ENCODE peak calls at places on chromosome 14, in four cellular contexts. R is heart left ventricle, E is upper lobe of right lung, D is tibial nerve. U is an unnamed sample. For H3K36me3 and H3K27me3, the result is how much of the 10 kb centered on the place peaks cover.

GRCh38 chr14:67584931-67585330 is 15.1 kb downstream of the PIGH start:
- DNase-seq in D (no peak), R (no peak), E (no peak), U (no peak)

GRCh38 chr14:90521121-90521929 is 124.5 kb downstream of the CALM1 start:
- DNase-seq in E (no peak), R (peak), D (no peak), U (no peak)

GRCh38 chr14:20412422-20412821 is 879 bp downstream of the TEP1 start:
- DNase-seq in E (no peak), R (no peak), D (no peak), U (no peak)

GRCh38 chr14:35114036-35114435 is 7.8 kb downstream of the PPP2R3C start:
- DNase-seq in D (no peak), R (no peak), E (no peak), U (no peak)

GRCh38 chr14:74573421-74574091 is 38.5 kb downstream of the LTBP2 start:
- DNase-seq in R (no peak), E (no peak), D (no peak), U (no peak)

GRCh38 chr14:76081642-76082041 is 70.1 kb upstream of the GPATCH2L start:
- DNase-seq in D (no peak), R (no peak), E (no peak), U (no peak)

GRCh38 chr14:22839159-22839779 is 2.9 kb downstream of the MMP14 start:
- DNase-seq in R (no peak), D (no peak), E (no peak), U (no peak)

GRCh38 chr14:61696753-61697318 is 1.5 kb downstream of the HIF1A start:
- DNase-seq in E (no peak), D (no peak), R (no peak), U (no peak)

GRCh38 chr14:102020058-102020971 is 55.9 kb downstream of the DYNC1H1 start:
- DNase-seq in D (no peak), E (no peak), R (no peak), U (no peak)

GRCh38 chr14:78606111-78606510 is 435.9 kb downstream of the NRXN3 start:
- DNase-seq in R (no peak), D (no peak), E (no peak), U (no peak)

GRCh38 chr14:74018704-74019407 is at the start of the genes BBOF1 and ENTPD5:
- DNase-seq in E (peak), D (peak), R (peak), U (peak)

GRCh38 chr14:88955470-88955869 is 131.0 kb downstream of the TTC8 start:
- DNase-seq in D (no peak), R (no peak), E (no peak), U (no peak)

GRCh38 chr14:74255281-74255680 is 16.0 kb downstream of the VSX2 start:
- DNase-seq in R (no peak), D (no peak), E (no peak), U (no peak)

GRCh38 chr14:34710744-34711143 is 3.6 kb downstream of the CFL2 start:
- DNase-seq in E (no peak), D (no peak), R (no peak), U (no peak)

GRCh38 chr14:50031534-50032313 is 84.6 kb downstream of the VCPKMT start:
- DNase-seq in D (peak), R (no peak), E (no peak), U (no peak)

GRCh38 chr14:51167587-51168219 is 72.3 kb upstream of the TMX1 start:
- DNase-seq in D (peak), R (no peak), E (no peak), U (no peak)

GRCh38 chr14:105919458-105920150 is 393.2 kb downstream of the TMEM121 start:
- DNase-seq in E (peak), D (no peak), R (no peak), U (no peak)
- H3K4me3 ChIP-seq in E (no peak), D (no peak), R (no peak), U (no peak)

GRCh38 chr14:65728604-65729003 is 316.1 kb downstream of the FUT8 start:
- DNase-seq in E (no peak), D (no peak), R (no peak), U (no peak)

GRCh38 chr14:65729547-65729946 is 317.0 kb downstream of the FUT8 start:
- DNase-seq in D (no peak), R (no peak), E (no peak), U (no peak)

GRCh38 chr14:65732112-65732511 is 319.6 kb downstream of the FUT8 start:
- DNase-seq in D (no peak), R (no peak), E (no peak), U (no peak)
- H3K36me3 ChIP-seq in D (under half), R (under half), E (under half), U (under half)

GRCh38 chr14:93888995-93889394 is 38.1 kb upstream of the FAM181A start:
- DNase-seq in E (no peak), D (no peak), R (no peak), U (no peak)
- H3K27me3 ChIP-seq in E (under half), D (under half), R (under half), U (under half)

GRCh38 chr14:99034711-99035171 is 237.3 kb downstream of the BCL11B start:
- DNase-seq in D (no peak), E (no peak), R (no peak), U (no peak)
- H3K4me3 ChIP-seq in D (no peak), E (no peak), R (no peak), U (no peak)

GRCh38 chr14:95130545-95130944 is 26.8 kb downstream of the DICER1 start:
- DNase-seq in R (no peak), E (no peak), D (no peak), U (no peak)
- H3K36me3 ChIP-seq in R (half or more), E (under half), D (under half), U (under half)

GRCh38 chr14:100896369-100897060 is 7.0 kb downstream of the RTL1 start:
- DNase-seq in D (no peak), E (peak), R (no peak), U (no peak)
- H3K27me3 ChIP-seq in D (under half), E (half or more), R (under half), U (under half)

DNA sequence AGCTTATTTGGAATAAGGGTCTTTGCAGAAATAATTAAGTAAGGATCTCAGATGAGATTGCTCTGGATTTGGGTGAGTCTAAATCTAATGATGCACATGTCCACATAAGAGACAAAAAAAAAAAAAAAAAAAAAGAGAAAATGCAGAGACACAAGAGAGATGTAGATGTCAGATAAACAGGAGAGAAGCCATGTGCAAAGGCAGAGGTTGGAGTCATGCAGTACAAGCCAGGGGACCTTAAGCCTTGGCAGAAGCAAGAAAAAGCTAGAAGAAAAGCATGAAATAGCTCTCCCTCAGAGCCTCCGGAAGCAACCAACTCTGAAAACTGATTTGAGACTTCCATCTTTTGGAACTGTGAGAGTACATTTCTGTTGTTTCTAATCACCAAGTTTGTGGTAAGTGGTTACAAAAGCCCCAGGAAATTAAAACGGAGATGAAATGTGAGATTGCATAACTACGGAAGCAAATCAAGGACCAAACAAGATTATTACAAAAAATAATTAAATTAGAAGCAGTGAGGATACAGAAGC is 1304.0 kb upstream of the SEL1L start:
- DNase-seq in R (no peak), E (no peak), D (no peak), U (no peak)
- H3K4me3 ChIP-seq in R (no peak), E (no peak), D (no peak), U (no peak)

GRCh38 chr14:57245941-57246340 is 22.8 kb downstream of the EXOC5 start:
- DNase-seq in E (no peak), D (no peak), R (no peak), U (no peak)
- H3K36me3 ChIP-seq in E (under half), D (under half), R (under half), U (under half)

DNA sequence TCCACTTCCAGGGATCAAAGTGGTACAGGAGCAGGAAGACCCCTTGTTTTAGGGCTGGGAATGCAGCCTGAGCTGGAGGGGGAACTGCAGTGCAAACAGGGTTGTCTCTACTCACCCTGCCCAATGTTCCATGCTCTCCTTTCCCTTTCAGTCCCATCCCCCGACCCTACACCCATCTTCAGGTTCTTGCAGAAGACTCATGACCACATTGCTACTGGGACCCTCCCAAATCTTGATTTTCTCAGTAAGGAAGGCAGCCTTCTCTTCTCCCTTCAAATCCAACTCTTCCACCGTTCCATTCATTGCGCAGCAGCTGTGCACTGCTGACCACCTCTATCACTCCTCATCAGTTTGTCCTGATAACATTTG is 1.9 kb downstream of the SERPINA11 start:
- DNase-seq in D (no peak), E (no peak), R (no peak), U (no peak)
- H3K27me3 ChIP-seq in D (under half), E (under half), R (under half), U (under half)

DNA sequence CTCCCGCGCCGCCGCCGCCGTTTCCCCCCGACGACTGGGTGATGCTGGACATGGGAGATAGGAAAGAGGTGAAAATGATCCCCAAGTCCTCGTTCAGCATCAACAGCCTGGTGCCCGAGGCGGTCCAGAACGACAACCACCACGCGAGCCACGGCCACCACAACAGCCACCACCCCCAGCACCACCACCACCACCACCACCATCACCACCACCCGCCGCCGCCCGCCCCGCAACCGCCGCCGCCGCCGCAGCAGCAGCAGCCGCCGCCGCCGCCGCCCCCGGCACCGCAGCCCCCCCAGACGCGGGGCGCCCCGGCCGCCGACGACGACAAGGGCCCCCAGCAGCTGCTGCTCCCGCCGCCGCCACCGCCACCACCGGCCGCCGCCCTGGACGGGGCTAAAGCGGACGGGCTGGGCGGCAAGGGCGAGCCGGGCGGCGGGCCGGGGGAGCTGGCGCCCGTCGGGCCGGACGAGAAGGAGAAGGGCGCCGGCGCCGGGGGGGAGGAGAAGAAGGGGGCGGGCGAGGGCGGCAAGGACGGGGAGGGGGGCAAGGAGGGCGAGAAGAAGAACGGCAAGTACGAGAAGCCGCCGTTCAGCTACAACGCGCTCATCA is 758 bp downstream of the FOXG1 start:
- DNase-seq in R (no peak), D (no peak), E (no peak), U (no peak)
- H3K4me3 ChIP-seq in R (no peak), D (no peak), E (no peak), U (no peak)

U was measured in effector memory CD4-positive, alpha-beta T cell.